ENCODE peak calls at places on chromosomes 4 and X, in seven cellular contexts. T is heart left ventricle, U is IMR-90, V is upper lobe of left lung, H is K562, E is HCT116, Q is A549. X is an unnamed sample.

GRCh38 chr4:186839122-186840037 is 115.7 kb upstream of the FAT1 start:
- ATAC-seq in T (peak), U (peak), V (peak), H (peak), E (peak), Q (peak), X (peak)

GRCh38 chr4:97778174-97778573 is 365.1 kb downstream of the STPG2 start:
- ATAC-seq in T (no peak), U (no peak), V (no peak), H (no peak), E (no peak), Q (no peak), X (no peak)

GRCh38 chr4:754221-755120 is 48.8 kb downstream of the PCGF3 start:
- ATAC-seq in T (peak), U (no peak), V (no peak), H (no peak), E (no peak), Q (peak), X (no peak)

GRCh38 chr4:22179124-22179874 is 230.7 kb upstream of the KCNIP4 start:
- ATAC-seq in T (no peak), U (peak), V (peak), H (no peak), E (no peak), Q (no peak), X (no peak)

GRCh38 chr4:130722370-130722769 is 1626.4 kb downstream of the C4orf33 start:
- ATAC-seq in T (no peak), U (no peak), V (no peak), H (no peak), E (no peak), Q (no peak), X (no peak)

GRCh38 chr4:100786481-100786880 is 268.7 kb upstream of the EMCN start:
- ATAC-seq in T (no peak), U (no peak), V (no peak), H (no peak), E (no peak), Q (no peak), X (peak)

GRCh38 chr4:15552557-15553362 is 83.1 kb downstream of the CC2D2A start:
- ATAC-seq in T (no peak), U (no peak), V (no peak), H (no peak), E (no peak), Q (no peak), X (no peak)

GRCh38 chrX:78213331-78213730 is 73.9 kb upstream of the TAF9B start:
- ATAC-seq in T (no peak), U (no peak), V (no peak), H (no peak), E (no peak), Q (no peak), X (no peak)

GRCh38 chr4:76250962-76251361 is 559 bp upstream of the FAM47E start:
- ATAC-seq in T (no peak), U (no peak), V (peak), H (no peak), E (peak), Q (no peak), X (no peak)

GRCh38 chr4:182143822-182144620 is 99.2 kb upstream of the TENM3 start:
- ATAC-seq in T (no peak), U (peak), V (peak), H (no peak), E (no peak), Q (peak), X (peak)

GRCh38 chrX:33273521-33273920 is 62.2 kb upstream of the DMD start:
- ATAC-seq in T (no peak), U (peak), V (no peak), H (no peak), E (no peak), Q (no peak), X (no peak)

GRCh38 chr4:31518796-31519250 is 798.7 kb downstream of the PCDH7 start:
- ATAC-seq in T (no peak), U (peak), V (no peak), H (no peak), E (peak), Q (no peak), X (no peak)

DNA sequence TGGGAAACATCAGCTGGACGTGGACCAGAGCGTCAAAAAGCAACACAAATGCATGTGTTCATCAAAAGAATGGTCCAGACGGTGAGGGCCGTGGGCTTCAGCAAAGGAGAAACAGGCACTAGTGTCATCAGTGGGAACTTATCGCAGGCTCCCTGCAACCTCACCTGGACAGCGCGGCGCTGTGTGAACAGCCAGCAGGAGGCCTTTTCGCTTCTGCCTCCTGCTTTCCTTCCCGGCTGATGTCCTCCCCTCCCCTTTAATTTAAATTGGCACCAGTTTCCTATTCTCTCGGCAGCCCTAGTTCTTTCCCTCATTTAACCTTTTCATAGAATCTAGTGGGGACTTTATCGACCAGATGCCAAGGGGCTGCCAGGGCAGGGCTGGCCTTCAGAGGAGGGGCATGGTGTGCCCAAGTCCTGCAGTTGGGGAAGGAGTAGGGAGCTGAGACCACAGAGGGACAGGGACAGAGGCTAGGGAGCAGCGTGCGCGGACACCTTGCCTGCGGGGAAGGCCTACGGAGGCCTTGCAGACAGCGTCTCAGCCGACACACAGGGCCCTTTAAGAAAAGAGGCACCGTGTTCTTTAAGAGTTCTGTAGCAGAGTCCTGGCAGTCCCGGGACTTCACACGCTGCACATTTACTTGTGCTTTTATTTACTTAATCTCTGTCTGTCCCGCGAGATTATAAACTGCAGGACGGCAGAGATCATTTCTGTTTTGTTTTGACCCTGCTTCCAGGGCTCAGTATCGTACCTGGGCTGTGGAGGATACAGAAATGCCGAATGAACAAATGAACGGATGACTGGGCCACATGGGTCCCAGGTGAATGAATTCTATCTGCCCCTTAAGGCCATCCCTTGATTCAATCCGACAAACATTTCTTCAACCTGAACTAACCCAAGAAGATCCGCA is 8.4 kb upstream of the SORBS2 start:
- ATAC-seq in T (peak), U (no peak), V (no peak), H (peak), E (no peak), Q (no peak), X (no peak)
- TF ChIP-seq POLR2A in T (no peak), U (no peak), V (no peak), H (no peak), E (no peak), Q (no peak), X (no peak)

GRCh38 chrX:74614193-74614909 is at the start of gene RLIM:
- ATAC-seq in T (peak), U (peak), V (peak), H (peak), E (peak), Q (peak), X (peak)
- TF ChIP-seq POLR2A in T (no peak), U (peak), V (peak), H (peak), E (peak), Q (peak), X (peak)

GRCh38 chr4:143391261-143391660 is 54.6 kb downstream of the GAB1 start:
- ATAC-seq in T (no peak), U (no peak), V (no peak), H (no peak), E (no peak), Q (no peak), X (no peak)

GRCh38 chr4:143395054-143395453 is 58.4 kb downstream of the GAB1 start:
- ATAC-seq in T (no peak), U (no peak), V (no peak), H (no peak), E (no peak), Q (no peak), X (no peak)

GRCh38 chr4:143390764-143391163 is 54.1 kb downstream of the GAB1 start:
- ATAC-seq in T (peak), U (no peak), V (no peak), H (peak), E (no peak), Q (no peak), X (no peak)

GRCh38 chr4:143391895-143392294 is 55.2 kb downstream of the GAB1 start:
- ATAC-seq in T (no peak), U (peak), V (peak), H (no peak), E (no peak), Q (no peak), X (no peak)

DNA sequence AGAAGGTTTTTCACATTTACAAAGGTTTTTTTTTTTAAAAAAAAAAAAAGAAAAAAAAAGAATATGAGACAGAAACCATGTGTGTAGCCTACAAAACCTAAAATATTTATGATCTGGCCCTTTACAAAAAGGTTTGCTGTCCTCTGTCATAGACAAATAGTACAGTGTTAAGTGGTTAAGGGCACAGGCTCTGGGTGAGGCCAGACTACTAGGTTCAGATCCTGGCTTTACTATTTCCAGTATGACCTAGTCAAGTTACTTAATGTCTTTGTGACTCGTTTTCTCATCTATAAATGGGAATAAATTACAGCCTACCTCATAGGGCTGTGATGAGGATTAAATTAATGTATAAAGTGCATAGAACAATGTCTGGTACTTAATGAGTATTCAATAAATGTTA is 56.5 kb downstream of the GAB1 start:
- ATAC-seq in T (no peak), U (no peak), V (no peak), H (no peak), E (no peak), Q (no peak), X (no peak)
- TF ChIP-seq POLR2A in T (no peak), U (no peak), V (no peak), H (no peak), E (no peak), Q (no peak), X (no peak)

DNA sequence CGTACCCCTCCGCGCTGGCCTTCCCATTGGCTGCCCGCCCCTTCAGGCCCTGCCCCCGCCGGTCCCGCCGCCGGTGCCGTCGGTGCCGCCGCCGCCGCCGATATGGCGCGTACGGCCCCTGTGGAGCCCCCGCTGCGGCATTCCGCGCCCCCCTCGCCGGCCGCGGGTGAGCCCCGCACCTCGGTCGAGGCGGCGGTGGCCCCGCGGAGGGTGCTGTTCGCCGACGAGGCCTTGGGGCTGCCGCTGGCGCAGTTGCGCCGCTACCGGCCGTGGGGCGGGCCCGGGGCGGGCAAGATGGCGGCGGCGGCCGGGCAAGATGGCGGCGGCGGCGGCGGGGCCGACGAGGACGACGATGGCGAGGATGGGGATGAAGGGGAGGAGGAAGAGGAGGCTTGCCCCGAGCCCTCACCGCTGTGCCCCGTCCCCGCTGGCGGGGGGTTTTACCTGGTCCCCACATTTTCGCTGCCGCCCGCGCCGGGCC is at the start of gene PPP1R3F:
- ATAC-seq in T (no peak), U (peak), V (peak), H (peak), E (peak), Q (peak), X (peak)
- TF ChIP-seq POLR2A in T (no peak), U (peak), V (peak), H (no peak), E (no peak), Q (peak), X (peak)

DNA sequence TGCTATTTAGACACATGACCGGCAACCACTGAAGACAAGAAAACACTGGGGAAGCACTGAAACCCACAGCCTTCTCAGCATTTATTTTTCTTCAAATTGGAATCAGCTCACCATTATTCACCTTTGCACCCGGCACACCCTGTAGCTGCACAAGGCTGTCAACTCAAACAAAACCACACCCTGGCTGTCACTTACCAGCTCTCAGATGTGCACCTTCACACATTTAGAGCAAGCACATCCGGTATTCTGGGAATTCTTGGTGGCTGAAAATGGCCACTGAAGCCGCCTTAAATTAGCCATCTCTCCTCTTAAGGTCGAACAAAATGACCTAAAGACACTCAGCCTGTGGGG is 5.9 kb downstream of the ZFYVE28 start:
- ATAC-seq in T (no peak), U (no peak), V (no peak), H (peak), E (peak), Q (peak), X (no peak)
- TF ChIP-seq POLR2A in T (no peak), U (no peak), V (no peak), H (no peak), E (no peak), Q (no peak), X (no peak)

GRCh38 chr4:48832571-48832970 is 1.7 kb downstream of the OCIAD1 start:
- ATAC-seq in T (no peak), U (no peak), V (no peak), H (no peak), E (no peak), Q (no peak), X (no peak)

GRCh38 chr4:48827622-48828021 is 3.3 kb upstream of the OCIAD1 start:
- ATAC-seq in T (no peak), U (no peak), V (no peak), H (no peak), E (no peak), Q (no peak), X (no peak)

GRCh38 chr4:48836658-48837057 is 5.8 kb downstream of the OCIAD1 start:
- ATAC-seq in T (no peak), U (no peak), V (no peak), H (no peak), E (no peak), Q (no peak), X (no peak)

GRCh38 chr4:48830706-48831531 is at the start of gene OCIAD1:
- ATAC-seq in T (peak), U (peak), V (peak), H (peak), E (peak), Q (peak), X (peak)

DNA sequence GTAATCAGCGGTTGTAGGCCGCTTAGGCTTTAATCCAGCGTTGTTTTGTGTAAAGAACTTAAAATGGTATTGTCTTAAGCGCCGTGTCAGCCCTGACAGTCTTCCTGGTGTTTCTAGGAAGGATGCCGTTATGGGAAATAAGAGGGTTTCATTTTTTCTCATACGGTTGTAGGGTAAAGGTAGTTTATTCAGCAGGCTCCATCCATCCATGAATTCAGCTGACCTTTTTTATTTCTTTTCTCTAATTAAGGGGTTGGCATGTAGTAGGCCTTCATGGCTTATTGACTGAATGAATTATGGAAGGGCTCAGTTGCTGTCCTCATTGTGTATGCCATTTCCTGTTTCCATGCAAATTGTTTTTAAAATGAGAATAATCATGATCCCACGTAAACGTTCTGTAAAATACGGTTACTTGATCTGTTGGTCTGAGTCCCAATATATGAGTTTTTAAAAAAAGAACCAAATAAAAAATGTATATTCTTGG is 686 bp downstream of the OCIAD1 start:
- ATAC-seq in T (no peak), U (no peak), V (no peak), H (peak), E (no peak), Q (no peak), X (no peak)
- TF ChIP-seq POLR2A in T (no peak), U (no peak), V (no peak), H (no peak), E (no peak), Q (no peak), X (no peak)

GRCh38 chrX:48002929-48003328 is 860 bp downstream of the ZNF182 start:
- ATAC-seq in T (no peak), U (no peak), V (no peak), H (no peak), E (no peak), Q (no peak), X (no peak)

GRCh38 chrX:48003367-48003757 is 427 bp downstream of the ZNF182 start:
- ATAC-seq in T (no peak), U (no peak), V (peak), H (peak), E (peak), Q (no peak), X (no peak)

DNA sequence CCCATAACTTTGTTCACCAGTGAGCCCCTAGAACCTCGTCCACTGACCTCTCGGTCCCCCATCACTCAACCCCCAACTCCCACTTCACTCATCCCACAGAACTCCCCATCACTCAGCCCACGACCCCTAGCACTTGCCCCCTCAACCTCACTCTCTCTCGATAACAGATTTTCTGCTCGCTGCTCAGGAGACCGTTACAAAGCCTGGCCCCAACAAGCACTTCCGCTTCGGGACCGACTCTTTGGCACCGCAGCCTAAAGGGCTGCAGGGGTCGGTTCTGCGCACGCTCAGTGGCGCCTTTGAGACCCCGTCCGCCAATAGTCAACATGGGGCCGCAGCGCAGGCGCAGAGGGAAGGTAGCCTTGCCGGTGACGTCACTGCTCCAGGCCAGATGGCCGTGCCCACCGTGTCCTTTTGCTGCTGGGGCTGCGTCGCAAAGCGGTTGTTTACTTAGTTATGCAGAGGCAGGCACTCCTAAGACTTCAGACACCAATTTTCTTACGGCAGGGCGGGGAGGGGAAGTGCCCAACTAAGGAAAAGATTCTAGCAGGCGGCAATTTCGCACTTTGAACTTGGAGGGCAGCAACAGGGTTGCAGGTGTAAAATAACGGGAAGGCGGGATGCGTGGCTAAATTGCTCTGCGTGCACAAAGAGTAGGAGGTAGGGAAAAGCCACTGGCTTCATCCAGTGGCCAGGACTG is at the start of gene ZNF182:
- ATAC-seq in T (peak), U (peak), V (peak), H (peak), E (peak), Q (peak), X (peak)
- TF ChIP-seq POLR2A in T (no peak), U (peak), V (peak), H (peak), E (no peak), Q (peak), X (peak)

X was measured in gastroesophageal sphincter.